ENCODE peak calls at places on chromosomes 4 and X, in five cellular contexts. One of them, this sample, is unnamed. For H3K36me3, the result is how much of the 10 kb centered on the place peaks cover.

GRCh38 chr4:1244081-1244977 is 4.6 kb downstream of the CTBP1 start:
- DNase-seq in PC-3: no peak
- DNase-seq in hepatocyte: peak
- DNase-seq in SK-N-SH: peak
- DNase-seq in HCT116: no peak
- DNase-seq in this sample: peak

GRCh38 chr4:112736718-112737135 is 99.8 kb downstream of the LARP7 start:
- DNase-seq in PC-3: no peak
- DNase-seq in hepatocyte: no peak
- DNase-seq in SK-N-SH: no peak
- DNase-seq in HCT116: no peak
- DNase-seq in this sample: no peak

GRCh38 chr4:153234923-153235322 is 30.7 kb downstream of the TRIM2 start:
- DNase-seq in PC-3: peak
- DNase-seq in hepatocyte: no peak
- DNase-seq in SK-N-SH: no peak
- DNase-seq in HCT116: peak
- DNase-seq in this sample: peak

GRCh38 chr4:21046121-21046520 is 345.9 kb downstream of the PACRGL start:
- DNase-seq in PC-3: no peak
- DNase-seq in hepatocyte: no peak
- DNase-seq in SK-N-SH: no peak
- DNase-seq in HCT116: no peak
- DNase-seq in this sample: peak

GRCh38 chr4:42282081-42282901 is 115.0 kb upstream of the SHISA3 start:
- DNase-seq in PC-3: peak
- DNase-seq in hepatocyte: peak
- DNase-seq in SK-N-SH: peak
- DNase-seq in HCT116: peak
- DNase-seq in this sample: peak

GRCh38 chrX:153766871-153767673 is 3.0 kb downstream of the PLXNB3 start:
- DNase-seq in PC-3: no peak
- DNase-seq in hepatocyte: no peak
- DNase-seq in SK-N-SH: peak
- DNase-seq in HCT116: no peak
- DNase-seq in this sample: no peak

GRCh38 chrX:105648732-105649131 is 173.6 kb upstream of the NRK start:
- DNase-seq in PC-3: no peak
- DNase-seq in hepatocyte: no peak
- DNase-seq in SK-N-SH: no peak
- DNase-seq in HCT116: no peak
- DNase-seq in this sample: no peak

GRCh38 chr4:24820541-24820940 is 25.2 kb downstream of the SOD3 start:
- DNase-seq in PC-3: no peak
- DNase-seq in hepatocyte: no peak
- DNase-seq in SK-N-SH: no peak
- DNase-seq in HCT116: no peak
- DNase-seq in this sample: no peak

GRCh38 chrX:1493877-1494510 is 41.3 kb upstream of the ASMTL start:
- DNase-seq in PC-3: no peak
- DNase-seq in hepatocyte: no peak
- DNase-seq in SK-N-SH: no peak
- DNase-seq in HCT116: no peak
- DNase-seq in this sample: no peak

GRCh38 chr4:11042760-11043159 is 358.2 kb upstream of the CLNK start:
- DNase-seq in PC-3: no peak
- DNase-seq in hepatocyte: no peak
- DNase-seq in SK-N-SH: no peak
- DNase-seq in HCT116: no peak
- DNase-seq in this sample: no peak

GRCh38 chrX:11064851-11065600 is 46.1 kb upstream of the HCCS start:
- DNase-seq in PC-3: peak
- DNase-seq in hepatocyte: no peak
- DNase-seq in SK-N-SH: no peak
- DNase-seq in HCT116: no peak
- DNase-seq in this sample: peak

GRCh38 chrX:56233682-56234081 is 1.5 kb downstream of the KLF8 start:
- DNase-seq in PC-3: no peak
- DNase-seq in hepatocyte: peak
- DNase-seq in SK-N-SH: no peak
- DNase-seq in HCT116: peak
- DNase-seq in this sample: peak

GRCh38 chr4:152640058-152640921 is 39.5 kb downstream of the TMEM154 start:
- DNase-seq in PC-3: peak
- DNase-seq in hepatocyte: peak
- DNase-seq in SK-N-SH: peak
- DNase-seq in HCT116: no peak
- DNase-seq in this sample: peak

GRCh38 chrX:9935436-9935835 is 31.7 kb upstream of the CLDN34 start:
- DNase-seq in PC-3: no peak
- DNase-seq in hepatocyte: no peak
- DNase-seq in SK-N-SH: no peak
- DNase-seq in HCT116: no peak
- DNase-seq in this sample: no peak

GRCh38 chrX:118495958-118496762 is 545 bp downstream of the DOCK11 start:
- DNase-seq in PC-3: peak
- DNase-seq in hepatocyte: peak
- DNase-seq in SK-N-SH: peak
- DNase-seq in HCT116: no peak
- DNase-seq in this sample: peak

GRCh38 chrX:138986866-138987265 is 275.3 kb upstream of the FGF13 start:
- DNase-seq in PC-3: peak
- DNase-seq in hepatocyte: no peak
- DNase-seq in SK-N-SH: no peak
- DNase-seq in HCT116: no peak
- DNase-seq in this sample: peak

DNA sequence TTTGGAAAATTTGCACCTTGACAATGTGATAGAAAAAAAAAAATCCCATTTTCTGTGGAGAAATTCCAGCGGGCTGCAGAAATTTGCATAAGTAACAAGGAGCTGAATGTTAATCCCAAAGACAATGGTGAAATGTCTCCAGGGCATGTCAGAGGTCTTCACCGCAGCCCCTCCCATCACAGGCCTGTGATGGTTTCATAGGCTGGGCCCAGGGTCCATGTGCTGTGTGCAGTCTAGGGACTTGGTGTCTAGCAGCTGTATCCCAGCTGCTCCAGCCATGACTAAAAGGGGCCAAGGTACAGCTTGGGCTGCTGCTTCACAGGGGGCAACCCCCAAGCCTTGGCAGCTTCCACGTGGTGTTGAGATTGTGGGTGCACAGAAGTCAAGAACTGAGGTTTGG is 85.2 kb downstream of the ADGRA3 start:
- DNase-seq in PC-3: no peak
- DNase-seq in hepatocyte: no peak
- DNase-seq in SK-N-SH: no peak
- DNase-seq in HCT116: no peak
- DNase-seq in this sample: no peak
- H3K36me3 ChIP-seq in PC-3: under half
- H3K36me3 ChIP-seq in hepatocyte: under half
- H3K36me3 ChIP-seq in SK-N-SH: under half
- H3K36me3 ChIP-seq in HCT116: under half
- H3K36me3 ChIP-seq in this sample: under half

GRCh38 chr4:4592414-4592813 is 50.6 kb upstream of the STX18 start:
- DNase-seq in PC-3: no peak
- DNase-seq in hepatocyte: no peak
- DNase-seq in SK-N-SH: no peak
- DNase-seq in HCT116: no peak
- DNase-seq in this sample: no peak

GRCh38 chr4:4594531-4594930 is 52.7 kb upstream of the STX18 start:
- DNase-seq in PC-3: no peak
- DNase-seq in hepatocyte: no peak
- DNase-seq in SK-N-SH: no peak
- DNase-seq in HCT116: no peak
- DNase-seq in this sample: peak

GRCh38 chr4:4593596-4593995 is 51.7 kb upstream of the STX18 start:
- DNase-seq in PC-3: no peak
- DNase-seq in hepatocyte: no peak
- DNase-seq in SK-N-SH: no peak
- DNase-seq in HCT116: no peak
- DNase-seq in this sample: no peak

GRCh38 chr4:4591071-4591470 is 49.2 kb upstream of the STX18 start:
- DNase-seq in PC-3: no peak
- DNase-seq in hepatocyte: no peak
- DNase-seq in SK-N-SH: no peak
- DNase-seq in HCT116: no peak
- DNase-seq in this sample: peak

GRCh38 chr4:4590496-4590895 is 48.6 kb upstream of the STX18 start:
- DNase-seq in PC-3: peak
- DNase-seq in hepatocyte: no peak
- DNase-seq in SK-N-SH: no peak
- DNase-seq in HCT116: no peak
- DNase-seq in this sample: peak
- TF ChIP-seq EZH2phosphoT487 in PC-3: no peak
- TF ChIP-seq EZH2phosphoT487 in hepatocyte: no peak
- TF ChIP-seq EZH2phosphoT487 in SK-N-SH: no peak
- TF ChIP-seq EZH2phosphoT487 in HCT116: no peak
- TF ChIP-seq EZH2phosphoT487 in this sample: no peak

DNA sequence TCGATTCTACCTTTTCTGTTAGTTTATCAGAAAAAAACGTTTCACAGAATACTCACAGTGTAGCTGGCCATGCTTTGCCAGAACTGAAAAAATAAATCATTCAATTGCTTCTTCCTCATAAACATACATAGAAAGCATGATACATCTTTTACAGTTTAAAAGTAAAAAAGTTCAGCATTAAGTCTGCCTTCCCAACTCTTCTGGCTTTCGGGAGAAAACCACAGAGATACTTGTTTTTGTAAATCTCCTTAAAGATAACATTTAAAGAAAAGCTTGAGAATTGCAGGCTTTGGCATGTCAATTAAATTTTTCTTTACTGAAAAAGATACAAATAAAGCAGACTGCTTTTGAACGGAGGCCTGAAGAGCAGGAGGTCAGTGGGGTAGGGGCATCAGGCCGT is 66.8 kb downstream of the SEC24D start:
- DNase-seq in PC-3: no peak
- DNase-seq in hepatocyte: no peak
- DNase-seq in SK-N-SH: no peak
- DNase-seq in HCT116: no peak
- DNase-seq in this sample: no peak
- H3K36me3 ChIP-seq in PC-3: under half
- H3K36me3 ChIP-seq in hepatocyte: under half
- H3K36me3 ChIP-seq in SK-N-SH: half or more
- H3K36me3 ChIP-seq in HCT116: under half
- H3K36me3 ChIP-seq in this sample: half or more

GRCh38 chr4:18566970-18567799 is 545.6 kb upstream of the LCORL start:
- DNase-seq in PC-3: no peak
- DNase-seq in hepatocyte: peak
- DNase-seq in SK-N-SH: no peak
- DNase-seq in HCT116: no peak
- DNase-seq in this sample: no peak
- TF ChIP-seq EZH2phosphoT487 in PC-3: no peak
- TF ChIP-seq EZH2phosphoT487 in hepatocyte: no peak
- TF ChIP-seq EZH2phosphoT487 in SK-N-SH: no peak
- TF ChIP-seq EZH2phosphoT487 in HCT116: no peak
- TF ChIP-seq EZH2phosphoT487 in this sample: no peak

GRCh38 chr4:106329027-106329618 is 12.8 kb downstream of the AIMP1 start:
- DNase-seq in PC-3: peak
- DNase-seq in hepatocyte: peak
- DNase-seq in SK-N-SH: peak
- DNase-seq in HCT116: peak
- DNase-seq in this sample: peak

GRCh38 chr4:106338671-106339070 is 22.3 kb downstream of the AIMP1 start:
- DNase-seq in PC-3: no peak
- DNase-seq in hepatocyte: no peak
- DNase-seq in SK-N-SH: no peak
- DNase-seq in HCT116: no peak
- DNase-seq in this sample: no peak

GRCh38 chr4:106337916-106338315 is 21.6 kb downstream of the AIMP1 start:
- DNase-seq in PC-3: no peak
- DNase-seq in hepatocyte: no peak
- DNase-seq in SK-N-SH: no peak
- DNase-seq in HCT116: no peak
- DNase-seq in this sample: no peak

GRCh38 chr4:106333186-106333585 is 16.8 kb downstream of the AIMP1 start:
- DNase-seq in PC-3: no peak
- DNase-seq in hepatocyte: no peak
- DNase-seq in SK-N-SH: no peak
- DNase-seq in HCT116: no peak
- DNase-seq in this sample: no peak

DNA sequence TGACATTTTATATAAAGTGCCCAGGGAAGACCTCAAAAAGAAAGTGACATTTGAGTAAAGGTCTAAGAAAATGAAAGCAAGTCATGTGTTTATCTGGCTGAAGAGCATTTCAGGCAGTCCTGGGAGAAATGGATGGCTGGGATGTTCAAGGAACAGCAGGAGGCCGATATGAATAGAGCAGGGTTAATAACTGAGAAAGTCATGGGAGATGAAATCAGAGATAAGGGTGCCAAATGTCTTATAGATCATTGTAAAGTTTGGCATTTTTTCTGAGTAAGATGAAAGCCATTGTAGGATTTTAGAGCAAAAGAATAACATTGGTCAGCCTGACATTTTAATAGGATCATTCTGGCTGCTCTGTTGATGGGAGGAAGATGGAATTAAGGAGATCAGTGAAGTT is 18.4 kb downstream of the AIMP1 start:
- DNase-seq in PC-3: no peak
- DNase-seq in hepatocyte: no peak
- DNase-seq in SK-N-SH: no peak
- DNase-seq in HCT116: no peak
- DNase-seq in this sample: no peak
- H3K36me3 ChIP-seq in PC-3: under half
- H3K36me3 ChIP-seq in hepatocyte: under half
- H3K36me3 ChIP-seq in SK-N-SH: half or more
- H3K36me3 ChIP-seq in HCT116: under half
- H3K36me3 ChIP-seq in this sample: half or more

GRCh38 chr4:48315728-48316630 is 25.4 kb upstream of the SLAIN2 start:
- DNase-seq in PC-3: peak
- DNase-seq in hepatocyte: peak
- DNase-seq in SK-N-SH: peak
- DNase-seq in HCT116: peak
- DNase-seq in this sample: peak
- TF ChIP-seq EZH2phosphoT487 in PC-3: no peak
- TF ChIP-seq EZH2phosphoT487 in hepatocyte: no peak
- TF ChIP-seq EZH2phosphoT487 in SK-N-SH: no peak
- TF ChIP-seq EZH2phosphoT487 in HCT116: no peak
- TF ChIP-seq EZH2phosphoT487 in this sample: no peak

GRCh38 chr4:75786938-75787337 is 62.6 kb downstream of the USO1 start:
- DNase-seq in PC-3: no peak
- DNase-seq in hepatocyte: no peak
- DNase-seq in SK-N-SH: no peak
- DNase-seq in HCT116: no peak
- DNase-seq in this sample: no peak
- H3K36me3 ChIP-seq in PC-3: under half
- H3K36me3 ChIP-seq in hepatocyte: under half
- H3K36me3 ChIP-seq in SK-N-SH: half or more
- H3K36me3 ChIP-seq in HCT116: under half
- H3K36me3 ChIP-seq in this sample: half or more

This sample was measured in GM23248.